ENCODE peak calls at places on chromosome 22, in five cellular contexts. X, A, E, O and Z are unnamed samples.
A peak's percentile ranks its signal among the peaks of the same experiment; 100 is the strongest.

GRCh38 chr22:45092644-45093043 is 71.1 kb upstream of the NUP50 start:
- DNase-seq in X (no peak), A (no peak), E (no peak), O (no peak), Z (no peak)

GRCh38 chr22:25942126-25942988 is 200.4 kb downstream of the MYO18B start:
- DNase-seq in X (peak; percentile 17), A (no peak), E (no peak), O (no peak), Z (no peak)

GRCh38 chr22:41524283-41524682 is 20.0 kb downstream of the POLR3H start:
- DNase-seq in X (no peak), A (no peak), E (no peak), O (peak; percentile 91), Z (no peak)

GRCh38 chr22:48198489-48199459 is 1436.3 kb downstream of the TBC1D22A start:
- DNase-seq in X (no peak), A (no peak), E (no peak), O (no peak), Z (no peak)

GRCh38 chr22:21026783-21027692 is 5.3 kb downstream of the SLC7A4 start:
- DNase-seq in X (no peak), A (no peak), E (no peak), O (no peak), Z (no peak)

GRCh38 chr22:42229455-42230149 is 40.9 kb downstream of the TCF20 start:
- DNase-seq in X (no peak), A (no peak), E (no peak), O (peak; percentile 67), Z (no peak)

GRCh38 chr22:17703811-17704210 is 65.3 kb downstream of the BCL2L13 start:
- DNase-seq in X (no peak), A (no peak), E (no peak), O (no peak), Z (no peak)

GRCh38 chr22:24474221-24474620 is 20.9 kb upstream of the UPB1 start:
- DNase-seq in X (no peak), A (no peak), E (no peak), O (no peak), Z (no peak)

GRCh38 chr22:36331912-36332622 is 55.7 kb downstream of the MYH9 start:
- DNase-seq in X (no peak), A (no peak), E (no peak), O (peak; percentile 91), Z (no peak)

GRCh38 chr22:18000441-18001039 is 23.8 kb downstream of the MICAL3 start:
- DNase-seq in X (no peak), A (no peak), E (peak; percentile 46), O (peak; percentile 69), Z (no peak)

GRCh38 chr22:49026476-49027121 is 801.1 kb downstream of the BRD1 start:
- DNase-seq in X (no peak), A (no peak), E (no peak), O (no peak), Z (no peak)

GRCh38 chr22:28448625-28449024 is 231.0 kb downstream of the TTC28 start:
- DNase-seq in X (no peak), A (no peak), E (no peak), O (no peak), Z (no peak)

GRCh38 chr22:23804781-23805291 is 18.1 kb downstream of the SMARCB1 start:
- DNase-seq in X (no peak), A (no peak), E (no peak), O (no peak), Z (no peak)

GRCh38 chr22:48886604-48887393 is 940.9 kb downstream of the BRD1 start:
- DNase-seq in X (no peak), A (no peak), E (no peak), O (peak; percentile 51), Z (no peak)

GRCh38 chr22:40071720-40072119 is 77.0 kb downstream of the FAM83F start:
- DNase-seq in X (no peak), A (no peak), E (no peak), O (no peak), Z (no peak)

GRCh38 chr22:42673898-42674390 is 24.8 kb upstream of the CYB5R3 start:
- DNase-seq in X (no peak), A (no peak), E (no peak), O (no peak), Z (no peak)

GRCh38 chr22:43825651-43826050 is 13.5 kb upstream of the EFCAB6 start:
- DNase-seq in X (no peak), A (no peak), E (no peak), O (no peak), Z (no peak)

GRCh38 chr22:43824724-43825485 is 12.8 kb upstream of the EFCAB6 start:
- DNase-seq in X (no peak), A (no peak), E (no peak), O (no peak), Z (no peak)

GRCh38 chr22:43827336-43827735 is 15.2 kb upstream of the EFCAB6 start:
- DNase-seq in X (no peak), A (no peak), E (no peak), O (no peak), Z (no peak)

GRCh38 chr22:43827926-43828710 is 16.0 kb upstream of the EFCAB6 start:
- DNase-seq in X (no peak), A (no peak), E (no peak), O (peak; percentile 52), Z (no peak)

DNA sequence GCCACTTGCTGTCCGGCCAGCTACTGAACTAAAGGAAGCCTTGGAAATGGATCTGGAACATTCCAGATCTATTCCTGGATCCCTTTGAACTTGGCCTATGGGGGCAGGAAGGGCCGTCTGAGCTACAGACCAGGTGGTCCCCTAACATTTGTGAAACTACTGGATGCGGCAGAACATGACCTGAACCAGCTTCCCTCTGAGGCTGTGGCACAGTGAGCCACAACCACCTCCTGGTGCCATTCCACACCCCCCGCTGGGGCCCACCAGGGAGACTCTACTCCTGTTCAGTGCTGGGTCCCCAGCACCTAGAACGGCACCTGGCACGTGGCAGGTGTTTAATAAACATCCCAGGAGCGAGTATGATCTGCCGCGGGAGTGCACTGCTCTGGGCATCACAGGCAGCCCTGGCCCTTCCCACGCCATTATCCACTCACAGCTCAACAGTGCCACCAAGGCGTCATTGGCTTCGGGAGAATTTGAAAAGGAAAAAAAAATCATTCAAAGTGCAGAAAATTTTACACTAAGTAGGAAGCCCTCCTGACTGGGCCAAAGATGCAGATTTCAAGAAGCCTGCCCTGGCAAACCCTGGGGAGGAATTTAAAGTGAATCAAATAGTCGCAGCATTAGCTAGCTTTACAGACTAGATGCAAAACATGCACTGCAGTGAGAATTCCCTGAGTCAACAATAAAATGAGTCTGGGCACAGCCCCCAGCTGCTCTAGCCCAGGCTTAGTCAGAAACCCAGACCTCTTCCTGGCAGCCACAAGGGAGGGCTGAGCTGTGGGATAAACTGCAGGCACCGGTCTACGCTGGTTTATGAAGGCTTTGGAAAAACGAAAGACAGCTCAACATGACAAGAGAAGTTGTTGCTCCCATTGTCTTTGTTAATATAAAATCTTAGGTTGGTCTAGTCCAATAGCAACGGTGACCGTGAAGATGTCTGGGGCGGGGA is 14.3 kb upstream of the EFCAB6 start:
- DNase-seq in X (no peak), A (no peak), E (no peak), O (no peak), Z (no peak)
- H3K27ac ChIP-seq in X (no peak overlapping the region), A (no peak overlapping the region), E (no peak overlapping the region), O (peak overlapping the region; percentile 11), Z (peak overlapping the region; percentile 20)

GRCh38 chr22:47125603-47126002 is 363.2 kb downstream of the TBC1D22A start:
- DNase-seq in X (no peak), A (no peak), E (no peak), O (no peak), Z (no peak)
- TF ChIP-seq CTCF in X (no peak), A (no peak), E (peak; percentile 32), O (no peak), Z (peak; percentile 7)

DNA sequence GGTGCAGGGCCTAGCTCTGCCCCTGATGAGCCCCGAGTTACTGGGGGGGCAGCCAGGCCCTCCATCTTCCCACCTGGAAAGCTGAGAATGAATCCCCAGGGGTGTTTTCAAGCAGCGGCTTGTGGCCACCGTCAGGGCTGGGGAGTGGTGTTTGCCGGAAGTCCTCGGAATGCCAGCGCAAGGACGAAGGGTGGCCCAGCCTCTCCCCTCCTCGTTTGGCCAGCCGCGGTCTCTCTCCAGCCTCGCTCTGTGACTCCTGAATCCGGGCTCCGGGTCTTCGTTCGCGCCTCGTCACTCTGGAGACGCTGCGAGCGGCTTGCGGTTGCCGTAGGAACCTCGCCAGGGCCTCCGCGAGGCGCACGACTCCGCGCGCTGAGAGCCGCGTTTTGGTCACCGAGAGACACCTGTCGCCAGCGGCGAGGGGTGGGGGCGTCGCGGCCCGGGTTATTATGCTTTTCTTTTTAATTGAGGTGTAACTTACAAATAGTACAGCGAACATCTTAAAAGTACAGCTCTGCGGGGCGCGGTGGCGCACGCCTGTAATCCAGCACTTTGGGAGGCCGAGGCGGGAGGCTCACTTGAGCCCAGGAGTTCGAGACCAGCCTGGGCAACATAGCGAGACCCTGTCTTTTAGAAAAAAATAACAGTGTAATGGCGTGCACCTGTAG is 6.3 kb upstream of the KDELR3 start:
- DNase-seq in X (peak; percentile 33), A (peak; percentile 69), E (peak; percentile 97), O (peak; percentile 85), Z (no peak)
- H3K4me3 ChIP-seq in X (peak overlapping the region; percentile 14), A (peak overlapping the region; percentile 49), E (no peak overlapping the region), O (no peak overlapping the region), Z (no peak overlapping the region)

DNA sequence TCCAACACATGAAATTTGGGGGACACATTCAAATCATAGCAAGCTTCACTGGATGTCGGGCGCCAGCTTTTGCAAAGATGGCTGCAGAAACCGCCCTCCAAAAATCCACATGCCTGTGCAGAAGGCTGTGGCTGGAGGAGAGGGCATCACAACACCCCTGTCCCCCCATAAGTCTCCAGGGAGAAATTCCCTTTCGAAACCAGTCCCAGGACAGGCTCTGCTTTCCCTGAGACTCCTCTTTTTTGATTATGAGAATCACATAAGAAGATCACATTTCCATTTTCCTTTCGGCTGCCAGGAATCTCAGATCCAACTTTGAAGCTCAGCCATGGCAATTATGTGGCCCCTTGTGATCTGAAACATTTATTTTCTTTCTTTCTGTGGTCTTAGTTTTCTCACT is 9.7 kb downstream of the LIF start:
- DNase-seq in X (no peak), A (no peak), E (no peak), O (no peak), Z (no peak)
- H3K27ac ChIP-seq in X (no peak overlapping the region), A (no peak overlapping the region), E (no peak overlapping the region), O (no peak overlapping the region), Z (no peak overlapping the region)